ENCODE peak calls at places on chromosomes 7 and 10, in eight cellular contexts. H is PC-3, J is HepG2, E is HCT116, Y is neuronal stem cell, X is IMR-90, C is GM23248, R is neural progenitor cell. S is an unnamed sample.

GRCh38 chr10:50279489-50279888 is 28.2 kb upstream of the ASAH2 start:
- DNase-seq in H (peak; percentile 64), J (peak; percentile 32), E (no peak), Y (peak; percentile 11), X (no peak), C (no peak), R (peak; percentile 53), S (no peak)

GRCh38 chr10:121880842-121881423 is 46.9 kb downstream of the ATE1 start:
- DNase-seq in H (no peak), J (peak; percentile 16), E (no peak), Y (no peak), X (no peak), C (peak; percentile 20), R (no peak), S (peak; percentile 78)

GRCh38 chr10:30786131-30786530 is 156.6 kb upstream of the LYZL2 start:
- DNase-seq in H (peak; percentile 34), J (no peak), E (no peak), Y (no peak), X (peak; percentile 58), C (peak; percentile 84), R (no peak), S (no peak)

GRCh38 chr7:94115316-94115715 is 111.2 kb upstream of the BET1 start:
- DNase-seq in H (peak; percentile 49), J (no peak), E (no peak), Y (no peak), X (peak; percentile 33), C (peak; percentile 46), R (no peak), S (no peak)

GRCh38 chr10:16681525-16681924 is 135.7 kb downstream of the RSU1 start:
- DNase-seq in H (no peak), J (no peak), E (no peak), Y (no peak), X (peak; percentile 53), C (no peak), R (no peak), S (no peak)

GRCh38 chr10:113340255-113340654 is 212.6 kb upstream of the HABP2 start:
- DNase-seq in H (no peak), J (no peak), E (no peak), Y (no peak), X (no peak), C (no peak), R (no peak), S (no peak)

GRCh38 chr7:132437730-132438129 is 138.5 kb downstream of the PLXNA4 start:
- DNase-seq in H (no peak), J (no peak), E (no peak), Y (no peak), X (no peak), C (no peak), R (no peak), S (no peak)

GRCh38 chr10:24901686-24902399 is 50.6 kb downstream of the PRTFDC1 start:
- DNase-seq in H (peak; percentile 93), J (peak; percentile 54), E (peak; percentile 92), Y (no peak), X (peak; percentile 98), C (peak; percentile 94), R (peak; percentile 25), S (no peak)

GRCh38 chr7:2979276-2979675 is 64.4 kb downstream of the CARD11 start:
- DNase-seq in H (no peak), J (no peak), E (no peak), Y (no peak), X (no peak), C (no peak), R (no peak), S (peak; percentile 82)

DNA sequence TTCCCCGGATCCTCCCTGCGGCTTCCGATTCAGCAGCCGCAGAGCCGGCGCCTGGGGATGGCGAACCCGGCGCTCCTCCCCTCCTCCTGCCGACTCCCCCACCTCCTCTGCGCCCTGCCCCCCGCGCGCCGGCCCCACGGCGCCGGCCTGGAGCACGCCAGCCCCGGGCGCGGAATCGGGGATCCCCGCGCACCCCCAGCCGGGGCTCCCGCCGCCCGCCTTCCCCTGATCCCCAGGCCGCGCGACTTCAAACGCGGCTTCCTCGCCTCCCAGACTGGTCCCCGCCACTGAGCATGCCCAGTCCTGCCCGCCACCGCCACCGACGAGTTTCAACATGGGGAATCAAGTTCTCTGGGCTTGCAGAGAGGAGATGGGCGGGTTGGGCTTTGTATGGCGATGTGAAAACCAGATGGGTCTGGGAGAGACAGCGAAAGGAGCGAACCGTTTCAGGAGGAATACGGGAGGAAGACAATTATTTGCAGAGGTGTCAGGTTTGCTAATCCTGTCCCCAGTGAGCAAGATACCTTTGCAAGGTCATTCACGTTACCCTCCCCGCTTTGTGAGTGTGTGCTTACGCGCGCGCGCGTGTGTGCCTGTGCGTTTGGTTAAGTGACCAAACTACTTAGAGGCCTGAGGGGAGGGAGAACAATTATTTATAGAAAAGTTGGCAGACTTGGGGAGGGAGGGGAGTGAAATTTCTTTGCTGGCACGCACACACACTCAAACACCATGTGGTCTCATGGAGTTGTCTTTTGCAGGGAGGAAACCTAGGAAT is at the start of gene PANK1:
- DNase-seq in H (peak; percentile 56), J (peak; percentile 73), E (peak; percentile 31), Y (peak; percentile 73), X (peak; percentile 74), C (peak; percentile 87), R (peak; percentile 89), S (peak; percentile 86)
- H3K9ac ChIP-seq in H (peak within 1 kb of the TSS; percentile 74), J (peak within 1 kb of the TSS; percentile 97), E (peak within 1 kb of the TSS; percentile 81), Y (peak within 1 kb of the TSS; percentile 89), X (peak within 1 kb of the TSS; percentile 58), C (peak within 1 kb of the TSS; percentile 83), R (peak within 1 kb of the TSS; percentile 80), S (peak within 1 kb of the TSS; percentile 85)

GRCh38 chr10:29740981-29741545 is 106.3 kb upstream of the SVIL start:
- DNase-seq in H (no peak), J (no peak), E (no peak), Y (no peak), X (no peak), C (no peak), R (peak; percentile 38), S (no peak)
- H3K4me2 ChIP-seq in H (no peak overlapping the region), J (peak overlapping the region; percentile 26), E (no peak overlapping the region), Y (no peak overlapping the region), X (no peak overlapping the region), C (no peak overlapping the region), R (no peak overlapping the region), S (no peak overlapping the region)

GRCh38 chr10:118543714-118544400 is 51.6 kb downstream of the PRLHR start:
- DNase-seq in H (peak; percentile 70), J (peak; percentile 28), E (peak; percentile 63), Y (peak; percentile 26), X (peak; percentile 5), C (peak; percentile 75), R (peak; percentile 68), S (peak; percentile 75)
- H3K9ac ChIP-seq in H (no peak overlapping the region), J (no peak overlapping the region), E (no peak overlapping the region), Y (no peak overlapping the region), X (no peak overlapping the region), C (no peak overlapping the region), R (no peak overlapping the region), S (no peak overlapping the region)

DNA sequence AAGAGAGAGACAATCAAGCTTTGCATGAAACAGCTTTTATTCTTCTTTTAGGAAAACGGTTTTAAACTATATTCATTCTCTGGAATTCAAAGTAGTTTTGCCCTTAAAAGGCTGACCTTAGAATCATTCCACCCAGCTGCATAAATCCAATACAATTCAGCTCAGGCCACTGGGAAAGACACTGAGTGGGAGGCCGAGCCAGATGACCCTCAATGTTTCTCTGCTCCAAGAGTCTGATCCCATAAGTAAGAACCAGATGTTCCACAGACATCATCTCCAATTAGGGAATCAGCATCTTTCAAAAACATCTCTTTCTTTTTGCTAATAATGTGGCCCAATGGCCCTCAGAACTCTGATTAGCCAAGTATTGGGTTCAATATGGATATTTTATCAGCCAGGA is 26.1 kb downstream of the CREB3L2 start:
- DNase-seq in H (no peak), J (no peak), E (no peak), Y (no peak), X (peak; percentile 70), C (peak; percentile 53), R (peak; percentile 20), S (no peak)
- H3K4me2 ChIP-seq in H (no peak overlapping the region), J (no peak overlapping the region), E (no peak overlapping the region), Y (no peak overlapping the region), X (peak overlapping the region; percentile 0), C (peak overlapping the region; percentile 84), R (peak overlapping the region; percentile 56), S (no peak overlapping the region)

DNA sequence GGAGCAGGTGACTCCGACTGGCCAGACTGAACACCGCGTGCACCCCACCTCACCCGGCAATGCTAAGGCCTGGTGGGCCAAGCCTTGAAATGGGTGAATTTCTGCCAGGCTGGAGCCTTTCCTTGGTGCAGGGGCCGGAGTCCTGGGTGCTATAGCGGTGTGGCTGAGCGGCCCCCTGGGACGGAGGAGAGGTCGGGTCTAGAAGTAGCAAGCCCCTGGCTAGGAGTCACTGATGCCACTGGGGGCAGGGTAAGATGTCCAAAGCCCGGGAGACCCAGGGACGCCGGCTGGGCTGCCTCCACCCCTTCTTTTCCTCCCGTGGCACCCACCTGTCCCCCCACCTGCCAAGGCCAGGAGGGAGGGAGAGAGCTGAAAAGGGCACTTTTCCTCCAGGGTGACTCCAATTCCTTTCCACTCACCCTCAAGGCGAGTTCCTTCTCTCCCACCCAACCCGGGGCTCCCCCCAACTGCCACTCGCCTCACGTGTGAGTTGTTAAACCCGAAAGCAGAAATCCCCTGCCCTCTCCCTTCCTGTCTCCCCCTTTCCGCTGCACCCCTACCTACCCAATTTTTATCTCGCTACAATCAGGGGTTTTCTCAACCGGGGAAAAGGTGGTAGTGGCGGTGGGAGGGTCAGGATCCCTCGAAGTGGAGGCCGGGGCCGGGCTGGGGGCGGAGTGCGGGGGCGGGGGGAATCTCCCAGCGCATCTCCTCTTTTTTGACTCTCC is 6.0 kb upstream of the GATA3 start:
- DNase-seq in H (no peak), J (no peak), E (no peak), Y (no peak), X (no peak), C (no peak), R (peak; percentile 28), S (no peak)
- H3K9ac ChIP-seq in H (no peak overlapping the region), J (no peak overlapping the region), E (no peak overlapping the region), Y (no peak overlapping the region), X (no peak overlapping the region), C (no peak overlapping the region), R (no peak overlapping the region), S (no peak overlapping the region)

DNA sequence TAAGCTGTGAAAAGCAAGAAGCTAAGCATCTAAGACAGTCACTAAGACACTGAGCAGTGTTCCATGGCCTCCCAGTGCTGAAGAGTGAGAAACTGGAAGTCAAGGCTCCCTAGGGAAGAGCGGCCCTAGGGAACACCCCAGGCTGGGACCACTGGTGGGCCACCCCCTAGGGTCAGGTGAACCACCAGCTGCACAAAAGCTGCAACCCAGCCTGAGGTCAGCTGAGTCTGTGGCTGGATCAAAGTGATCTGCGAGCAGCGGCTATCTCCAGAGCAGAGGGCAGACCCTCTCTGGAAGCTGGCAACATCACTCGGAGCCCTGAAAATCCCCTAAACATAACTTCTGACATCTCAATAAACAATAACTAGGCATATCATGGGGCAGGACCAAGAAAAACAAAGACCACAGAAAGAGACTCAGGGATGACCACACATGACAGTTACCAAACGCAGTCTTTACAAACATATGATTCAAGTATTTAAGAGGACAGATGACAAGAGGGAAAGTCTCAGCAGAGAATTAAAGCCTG is 125.8 kb downstream of the DLG5 start:
- DNase-seq in H (no peak), J (no peak), E (no peak), Y (no peak), X (peak; percentile 34), C (no peak), R (no peak), S (no peak)
- H3K4me2 ChIP-seq in H (no peak overlapping the region), J (no peak overlapping the region), E (no peak overlapping the region), Y (no peak overlapping the region), X (no peak overlapping the region), C (no peak overlapping the region), R (no peak overlapping the region), S (no peak overlapping the region)

S was measured in Karpas-422.